ENCODE peak calls at places on chromosomes 11 and 22, in four cellular contexts. D is HepG2, A is K562, G is GM12878. O is an unnamed sample.
A peak's percentile ranks its signal among the peaks of the same experiment; 100 is the strongest.

GRCh38 chr22:39528080-39528661 is 4.4 kb downstream of the RPS19BP1 start:
- DNase-seq in D (no peak), A (no peak), G (no peak), O (peak; percentile 20)

GRCh38 chr11:104462346-104462745 is 298.4 kb upstream of the PDGFD start:
- DNase-seq in D (no peak), A (no peak), G (no peak), O (no peak)

GRCh38 chr11:69808708-69809107 is 10.5 kb downstream of the FGF3 start:
- DNase-seq in D (no peak), A (no peak), G (no peak), O (peak; percentile 64)

GRCh38 chr11:35247428-35247827 is 108.5 kb downstream of the CD44 start:
- DNase-seq in D (no peak), A (no peak), G (no peak), O (no peak)

GRCh38 chr22:19779685-19780268 is 19.2 kb downstream of the TBX1 start:
- DNase-seq in D (no peak), A (no peak), G (no peak), O (no peak)

GRCh38 chr11:118219696-118220095 is 5.1 kb downstream of the JAML start:
- DNase-seq in D (no peak), A (no peak), G (no peak), O (no peak)

GRCh38 chr11:31397239-31397834 is 27.7 kb downstream of the DNAJC24 start:
- DNase-seq in D (peak; percentile 18), A (peak; percentile 23), G (no peak), O (peak; percentile 25)

GRCh38 chr22:49012695-49013094 is 815.0 kb downstream of the BRD1 start:
- DNase-seq in D (no peak), A (no peak), G (no peak), O (peak; percentile 30)

GRCh38 chr11:102345923-102346322 is 1.1 kb upstream of the BIRC2 start:
- DNase-seq in D (peak; percentile 64), A (no peak), G (no peak), O (no peak)

GRCh38 chr11:3103076-3103475 is 45.9 kb upstream of the CARS1 start:
- DNase-seq in D (no peak), A (no peak), G (no peak), O (peak; percentile 34)

GRCh38 chr11:128553662-128554392 is 33.5 kb downstream of the ETS1 start:
- DNase-seq in D (no peak), A (no peak), G (no peak), O (no peak)

GRCh38 chr11:57547854-57548377 is 10.5 kb downstream of the SMTNL1 start:
- DNase-seq in D (no peak), A (no peak), G (no peak), O (no peak)

GRCh38 chr11:73072935-73073481 is 69.1 kb downstream of the FCHSD2 start:
- DNase-seq in D (no peak), A (no peak), G (peak; percentile 72), O (no peak)

GRCh38 chr22:21754523-21755128 is 19.0 kb upstream of the YPEL1 start:
- DNase-seq in D (no peak), A (peak; percentile 100), G (no peak), O (no peak)

GRCh38 chr11:77332259-77332658 is 30.8 kb upstream of the GDPD4 start:
- DNase-seq in D (no peak), A (no peak), G (no peak), O (no peak)

GRCh38 chr11:47236482-47236881 is 12.1 kb downstream of the ACP2 start:
- DNase-seq in D (no peak), A (no peak), G (no peak), O (peak; percentile 3)

GRCh38 chr22:35303029-35303624 is 3.4 kb downstream of the TOM1 start:
- DNase-seq in D (no peak), A (no peak), G (no peak), O (no peak)

GRCh38 chr11:117819096-117820040 is 5.2 kb downstream of the FXYD2 start:
- DNase-seq in D (peak; percentile 61), A (peak; percentile 75), G (no peak), O (peak; percentile 74)

GRCh38 chr11:16081756-16082531 is 274.4 kb downstream of the SOX6 start:
- DNase-seq in D (no peak), A (no peak), G (no peak), O (peak; percentile 21)

GRCh38 chr22:17633217-17633997 is 4.9 kb upstream of the ATP6V1E1 start:
- DNase-seq in D (peak; percentile 85), A (peak; percentile 67), G (no peak), O (no peak)

GRCh38 chr11:128726464-128727139 is 32.7 kb downstream of the FLI1 start:
- DNase-seq in D (no peak), A (no peak), G (no peak), O (no peak)

GRCh38 chr22:44944891-44945600 is 64.8 kb downstream of the PHF21B start:
- DNase-seq in D (no peak), A (no peak), G (no peak), O (no peak)

GRCh38 chr11:117529767-117530166 is 202.1 kb downstream of the CEP164 start:
- DNase-seq in D (no peak), A (no peak), G (no peak), O (no peak)

GRCh38 chr11:35185696-35186095 is 46.7 kb downstream of the CD44 start:
- DNase-seq in D (no peak), A (no peak), G (no peak), O (no peak)

GRCh38 chr11:126229782-126230540 is 18.4 kb downstream of the FAM118B start:
- DNase-seq in D (no peak), A (no peak), G (no peak), O (peak; percentile 6)

GRCh38 chr22:43922123-43922522 is 1.5 kb upstream of the PNPLA3 start:
- DNase-seq in D (peak; percentile 57), A (peak; percentile 16), G (no peak), O (no peak)

GRCh38 chr22:48517039-48518030 is 1310.3 kb downstream of the BRD1 start:
- DNase-seq in D (peak; percentile 5), A (no peak), G (no peak), O (no peak)

GRCh38 chr11:105862736-105863367 is 159.2 kb downstream of the MSANTD4 start:
- DNase-seq in D (peak; percentile 36), A (no peak), G (no peak), O (peak; percentile 29)

GRCh38 chr11:133714471-133715375 is 130.6 kb downstream of the SPATA19 start:
- DNase-seq in D (no peak), A (no peak), G (no peak), O (no peak)

GRCh38 chr22:21791635-21792625 is 56.3 kb upstream of the YPEL1 start:
- DNase-seq in D (no peak), A (peak; percentile 90), G (peak; percentile 62), O (no peak)

GRCh38 chr11:96257972-96258951 is 84.7 kb downstream of the MAML2 start:
- DNase-seq in D (no peak), A (no peak), G (no peak), O (no peak)

GRCh38 chr22:32951807-32952153 is 106.4 kb downstream of the SYN3 start:
- DNase-seq in D (no peak), A (no peak), G (no peak), O (peak; percentile 60)

GRCh38 chr11:123168236-123168635 is 26.8 kb downstream of the CLMP start:
- DNase-seq in D (no peak), A (no peak), G (no peak), O (no peak)

GRCh38 chr11:6251120-6251733 is 8.4 kb upstream of the CCKBR start:
- DNase-seq in D (peak; percentile 59), A (peak; percentile 72), G (no peak), O (peak; percentile 79)

GRCh38 chr22:29251265-29251664 is 16.5 kb downstream of the RHBDD3 start:
- DNase-seq in D (no peak), A (no peak), G (no peak), O (no peak)

GRCh38 chr22:29244785-29245625 is 22.8 kb downstream of the RHBDD3 start:
- DNase-seq in D (no peak), A (no peak), G (no peak), O (peak; percentile 14)

GRCh38 chr22:29243874-29244446 is 23.8 kb downstream of the RHBDD3 start:
- DNase-seq in D (no peak), A (no peak), G (no peak), O (no peak)

GRCh38 chr22:29245626-29246385 is 22.0 kb downstream of the RHBDD3 start:
- DNase-seq in D (peak; percentile 62), A (peak; percentile 63), G (no peak), O (peak; percentile 84)
- TF ChIP-seq NFIC in D (no peak), A (no peak), G (no peak), O (no peak)

GRCh38 chr22:46267431-46268279 is at the start of gene TTC38:
- DNase-seq in D (peak; percentile 90), A (peak; percentile 93), G (no peak), O (peak; percentile 99)

GRCh38 chr22:46260038-46260437 is 3.1 kb downstream of the PKDREJ start:
- DNase-seq in D (no peak), A (no peak), G (no peak), O (no peak)

GRCh38 chr22:46259374-46259773 is 3.8 kb downstream of the PKDREJ start:
- DNase-seq in D (no peak), A (no peak), G (no peak), O (no peak)

GRCh38 chr22:46263208-46263575 is at the start of gene PKDREJ:
- DNase-seq in D (no peak), A (no peak), G (no peak), O (no peak)

DNA sequence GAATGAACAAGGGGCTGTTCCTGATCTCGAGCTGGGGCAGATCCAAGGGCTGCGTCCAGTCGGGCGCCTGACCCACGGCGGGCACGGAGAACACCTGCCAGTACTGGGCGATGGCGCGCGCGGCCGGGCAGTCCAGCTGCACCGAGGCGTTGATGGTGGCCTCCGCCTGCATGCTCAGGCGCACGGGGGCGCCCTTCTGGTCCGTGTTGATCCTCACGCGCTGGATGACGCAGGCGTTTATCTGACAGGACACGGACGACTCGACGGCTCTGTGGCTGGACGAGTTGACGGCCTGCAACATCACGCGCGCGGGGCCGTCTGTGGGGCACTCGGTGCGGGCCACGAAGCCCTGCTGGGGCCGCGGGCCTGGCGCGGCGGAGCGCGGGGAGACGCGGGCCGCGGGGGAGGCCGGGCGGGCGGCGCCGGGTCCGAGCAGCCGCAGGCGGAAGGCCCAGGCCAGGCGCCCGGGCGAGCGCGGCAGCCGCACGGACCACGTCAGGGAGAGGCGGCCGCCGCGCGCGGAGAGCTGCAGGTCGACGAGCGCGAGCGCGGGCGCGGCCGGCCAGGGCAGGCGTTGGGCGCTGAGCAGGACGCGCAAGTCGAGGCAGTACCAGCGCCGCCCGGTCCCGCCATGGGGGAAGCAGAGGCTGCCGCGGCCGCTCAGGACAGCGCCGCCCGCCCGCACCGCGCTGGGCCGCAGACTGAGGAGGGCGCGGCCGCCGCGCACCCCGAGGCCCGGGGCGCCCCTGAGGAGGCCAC is 515 bp downstream of the PKDREJ start:
- DNase-seq in D (no peak), A (no peak), G (no peak), O (no peak)
- TF ChIP-seq CHD2 in D (no peak), A (no peak), G (no peak), O (no peak)

GRCh38 chr11:110948112-110948511 is 235.9 kb upstream of the ARHGAP20 start:
- DNase-seq in D (no peak), A (no peak), G (no peak), O (no peak)
- TF ChIP-seq NFIC in D (no peak), A (no peak), G (no peak), O (no peak)

DNA sequence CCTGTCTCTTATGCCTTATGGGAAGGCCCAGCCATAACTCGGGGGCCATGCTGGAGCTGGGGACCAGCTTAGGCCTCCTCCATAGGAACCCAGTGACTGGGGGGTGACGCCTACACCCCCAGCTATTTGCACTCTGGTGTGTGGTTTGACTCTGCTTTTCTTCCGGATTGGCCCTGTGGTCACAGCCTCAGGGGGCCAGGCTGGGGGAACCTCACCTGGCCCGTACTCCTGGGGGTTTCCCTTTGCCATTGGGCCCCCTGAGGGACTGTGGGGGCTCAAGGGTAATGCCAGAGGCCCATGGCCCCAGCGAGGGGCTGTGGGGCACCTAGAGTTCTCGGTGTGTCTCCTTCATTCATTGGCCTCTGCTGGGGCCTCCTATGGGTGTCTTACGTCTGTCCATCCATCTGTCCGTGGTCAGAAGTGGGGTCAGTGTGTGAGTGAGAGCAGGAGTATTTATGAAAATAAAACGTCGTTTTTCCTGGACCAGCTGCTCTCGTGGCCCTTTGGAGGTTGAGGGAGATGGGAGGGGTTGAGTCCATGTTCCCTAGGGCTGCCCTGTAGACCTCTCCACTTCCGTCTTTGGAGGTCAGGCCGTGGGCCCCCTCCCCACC is 6.3 kb upstream of the SH3BP1 start:
- DNase-seq in D (no peak), A (no peak), G (peak; percentile 74), O (no peak)
- TF ChIP-seq CHD2 in D (no peak), A (no peak), G (no peak), O (no peak)

O was measured in SK-N-SH.